ENCODE peak calls at places on chromosomes 7 and 10, in four cellular contexts. One of them, this sample, is unnamed.

GRCh38 chr10:132114953-132115520 is 49.3 kb downstream of the JAKMIP3 start:
- DNase-seq in heart left ventricle: no peak
- DNase-seq in AG04450: no peak
- DNase-seq in lower leg skin: no peak
- DNase-seq in this sample: no peak

GRCh38 chr7:73850781-73851207 is 8.5 kb upstream of the METTL27 start:
- DNase-seq in heart left ventricle: no peak
- DNase-seq in AG04450: peak
- DNase-seq in lower leg skin: peak
- DNase-seq in this sample: peak

GRCh38 chr7:100483728-100484635 is at the start of gene NYAP1:
- DNase-seq in heart left ventricle: peak
- DNase-seq in AG04450: no peak
- DNase-seq in lower leg skin: no peak
- DNase-seq in this sample: no peak

GRCh38 chr7:102395620-102395957 is 574 bp upstream of the PRKRIP1 start:
- DNase-seq in heart left ventricle: no peak
- DNase-seq in AG04450: no peak
- DNase-seq in lower leg skin: no peak
- DNase-seq in this sample: no peak

GRCh38 chr10:29517352-29517923 is 117.3 kb downstream of the SVIL start:
- DNase-seq in heart left ventricle: no peak
- DNase-seq in AG04450: no peak
- DNase-seq in lower leg skin: no peak
- DNase-seq in this sample: no peak

GRCh38 chr10:24553051-24553612 is 170.6 kb downstream of the ARHGAP21 start:
- DNase-seq in heart left ventricle: no peak
- DNase-seq in AG04450: no peak
- DNase-seq in lower leg skin: no peak
- DNase-seq in this sample: no peak

GRCh38 chr10:125263551-125263950 is 103.2 kb upstream of the CTBP2 start:
- DNase-seq in heart left ventricle: no peak
- DNase-seq in AG04450: no peak
- DNase-seq in lower leg skin: no peak
- DNase-seq in this sample: no peak

GRCh38 chr10:102421645-102422585 is 1.3 kb downstream of the FBXL15 start:
- DNase-seq in heart left ventricle: no peak
- DNase-seq in AG04450: no peak
- DNase-seq in lower leg skin: no peak
- DNase-seq in this sample: no peak

GRCh38 chr7:149690688-149691446 is 82.5 kb downstream of the ZNF467 start:
- DNase-seq in heart left ventricle: no peak
- DNase-seq in AG04450: no peak
- DNase-seq in lower leg skin: no peak
- DNase-seq in this sample: peak

GRCh38 chr7:12619461-12620069 is 49.0 kb downstream of the SCIN start:
- DNase-seq in heart left ventricle: no peak
- DNase-seq in AG04450: no peak
- DNase-seq in lower leg skin: no peak
- DNase-seq in this sample: no peak

GRCh38 chr10:74983383-74983782 is 128.1 kb upstream of the SAMD8 start:
- DNase-seq in heart left ventricle: no peak
- DNase-seq in AG04450: no peak
- DNase-seq in lower leg skin: no peak
- DNase-seq in this sample: no peak

GRCh38 chr10:103711351-103711994 is 143.9 kb downstream of the SH3PXD2A start:
- DNase-seq in heart left ventricle: no peak
- DNase-seq in AG04450: no peak
- DNase-seq in lower leg skin: no peak
- DNase-seq in this sample: no peak

GRCh38 chr7:151415375-151416112 is 5.7 kb upstream of the WDR86 start:
- DNase-seq in heart left ventricle: no peak
- DNase-seq in AG04450: no peak
- DNase-seq in lower leg skin: no peak
- DNase-seq in this sample: no peak

GRCh38 chr10:114181971-114182370 is 2.8 kb downstream of the TDRD1 start:
- DNase-seq in heart left ventricle: peak
- DNase-seq in AG04450: no peak
- DNase-seq in lower leg skin: no peak
- DNase-seq in this sample: no peak

GRCh38 chr7:132245539-132245938 is 330.7 kb downstream of the PLXNA4 start:
- DNase-seq in heart left ventricle: no peak
- DNase-seq in AG04450: no peak
- DNase-seq in lower leg skin: no peak
- DNase-seq in this sample: no peak

GRCh38 chr7:31104361-31105255 is 52.5 kb downstream of the ADCYAP1R1 start:
- DNase-seq in heart left ventricle: no peak
- DNase-seq in AG04450: no peak
- DNase-seq in lower leg skin: no peak
- DNase-seq in this sample: no peak

GRCh38 chr7:151017953-151018420 is 6.3 kb downstream of the ATG9B start:
- DNase-seq in heart left ventricle: peak
- DNase-seq in AG04450: no peak
- DNase-seq in lower leg skin: no peak
- DNase-seq in this sample: no peak

GRCh38 chr7:150814328-150815001 is 13.9 kb downstream of the TMEM176A start:
- DNase-seq in heart left ventricle: no peak
- DNase-seq in AG04450: no peak
- DNase-seq in lower leg skin: no peak
- DNase-seq in this sample: no peak

GRCh38 chr7:131300572-131301466 is 26.9 kb upstream of the MKLN1 start:
- DNase-seq in heart left ventricle: peak
- DNase-seq in AG04450: no peak
- DNase-seq in lower leg skin: no peak
- DNase-seq in this sample: no peak

GRCh38 chr10:120972259-120972658 is 121.1 kb downstream of the WDR11 start:
- DNase-seq in heart left ventricle: no peak
- DNase-seq in AG04450: no peak
- DNase-seq in lower leg skin: no peak
- DNase-seq in this sample: no peak

GRCh38 chr7:139328375-139328774 is 12.8 kb upstream of the FMC1 start:
- DNase-seq in heart left ventricle: no peak
- DNase-seq in AG04450: peak
- DNase-seq in lower leg skin: no peak
- DNase-seq in this sample: peak

GRCh38 chr10:49512121-49512809 is 26.7 kb downstream of the ERCC6 start:
- DNase-seq in heart left ventricle: no peak
- DNase-seq in AG04450: no peak
- DNase-seq in lower leg skin: no peak
- DNase-seq in this sample: no peak

GRCh38 chr10:35640474-35640873 is 1.6 kb downstream of the FZD8 start:
- DNase-seq in heart left ventricle: peak
- DNase-seq in AG04450: peak
- DNase-seq in lower leg skin: peak
- DNase-seq in this sample: no peak

GRCh38 chr10:12656518-12657142 is 307.3 kb downstream of the CAMK1D start:
- DNase-seq in heart left ventricle: no peak
- DNase-seq in AG04450: peak
- DNase-seq in lower leg skin: no peak
- DNase-seq in this sample: peak

GRCh38 chr7:2321020-2321419 is 6.8 kb upstream of the SNX8 start:
- DNase-seq in heart left ventricle: no peak
- DNase-seq in AG04450: no peak
- DNase-seq in lower leg skin: no peak
- DNase-seq in this sample: no peak

GRCh38 chr7:46600340-46600739 is 679.3 kb upstream of the IGFBP3 start:
- DNase-seq in heart left ventricle: peak
- DNase-seq in AG04450: peak
- DNase-seq in lower leg skin: peak
- DNase-seq in this sample: peak

GRCh38 chr7:20532841-20533240 is 82.6 kb upstream of the ABCB5 start:
- DNase-seq in heart left ventricle: no peak
- DNase-seq in AG04450: no peak
- DNase-seq in lower leg skin: no peak
- DNase-seq in this sample: no peak

GRCh38 chr7:103764887-103765286 is 224.6 kb downstream of the RELN start:
- DNase-seq in heart left ventricle: no peak
- DNase-seq in AG04450: no peak
- DNase-seq in lower leg skin: no peak
- DNase-seq in this sample: no peak

GRCh38 chr10:109403551-109403950 is 519.8 kb downstream of the XPNPEP1 start:
- DNase-seq in heart left ventricle: no peak
- DNase-seq in AG04450: no peak
- DNase-seq in lower leg skin: no peak
- DNase-seq in this sample: no peak

GRCh38 chr10:102781921-102782542 is 38.3 kb downstream of the WBP1L start:
- DNase-seq in heart left ventricle: no peak
- DNase-seq in AG04450: no peak
- DNase-seq in lower leg skin: no peak
- DNase-seq in this sample: no peak

GRCh38 chr7:67387851-67388250 is 391.2 kb downstream of the TYW1 start:
- DNase-seq in heart left ventricle: no peak
- DNase-seq in AG04450: no peak
- DNase-seq in lower leg skin: no peak
- DNase-seq in this sample: no peak

GRCh38 chr10:89668391-89669180 is 23.5 kb upstream of the PANK1 start:
- DNase-seq in heart left ventricle: no peak
- DNase-seq in AG04450: no peak
- DNase-seq in lower leg skin: no peak
- DNase-seq in this sample: no peak

GRCh38 chr7:73827568-73828106 is 3.2 kb upstream of the CLDN4 start:
- DNase-seq in heart left ventricle: peak
- DNase-seq in AG04450: no peak
- DNase-seq in lower leg skin: no peak
- DNase-seq in this sample: no peak

GRCh38 chr7:149071641-149072437 is 18.7 kb downstream of the ZNF786 start:
- DNase-seq in heart left ventricle: peak
- DNase-seq in AG04450: no peak
- DNase-seq in lower leg skin: no peak
- DNase-seq in this sample: no peak

GRCh38 chr10:50997461-50997860 is 76.8 kb upstream of the PRKG1 start:
- DNase-seq in heart left ventricle: no peak
- DNase-seq in AG04450: no peak
- DNase-seq in lower leg skin: no peak
- DNase-seq in this sample: no peak

GRCh38 chr7:156673454-156673853 is 32.9 kb downstream of the RNF32 start:
- DNase-seq in heart left ventricle: no peak
- DNase-seq in AG04450: no peak
- DNase-seq in lower leg skin: no peak
- DNase-seq in this sample: no peak

DNA sequence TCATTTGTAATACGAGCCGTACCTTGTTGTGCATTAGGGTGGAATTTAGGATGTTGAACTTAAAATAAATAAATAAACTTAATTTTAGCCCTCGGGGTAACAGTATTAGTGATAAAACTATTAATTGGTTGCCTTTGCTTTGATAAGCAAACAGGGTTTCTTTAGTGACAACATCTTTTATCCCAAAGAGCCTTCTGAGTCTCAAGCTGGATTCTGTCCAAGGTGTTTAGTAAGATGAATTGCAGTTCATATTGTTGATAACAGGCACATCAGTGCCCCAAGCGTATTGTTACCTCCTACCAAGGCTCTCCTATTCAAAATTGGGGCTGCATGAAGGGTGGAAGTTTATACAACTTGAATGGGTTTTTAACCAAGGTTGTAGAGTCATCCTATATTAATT is 144.4 kb upstream of the CELF2 start:
- DNase-seq in heart left ventricle: no peak
- DNase-seq in AG04450: no peak
- DNase-seq in lower leg skin: no peak
- DNase-seq in this sample: no peak
- TF ChIP-seq CTCF in heart left ventricle: no peak
- TF ChIP-seq CTCF in AG04450: no peak
- TF ChIP-seq CTCF in lower leg skin: no peak
- TF ChIP-seq CTCF in this sample: no peak

DNA sequence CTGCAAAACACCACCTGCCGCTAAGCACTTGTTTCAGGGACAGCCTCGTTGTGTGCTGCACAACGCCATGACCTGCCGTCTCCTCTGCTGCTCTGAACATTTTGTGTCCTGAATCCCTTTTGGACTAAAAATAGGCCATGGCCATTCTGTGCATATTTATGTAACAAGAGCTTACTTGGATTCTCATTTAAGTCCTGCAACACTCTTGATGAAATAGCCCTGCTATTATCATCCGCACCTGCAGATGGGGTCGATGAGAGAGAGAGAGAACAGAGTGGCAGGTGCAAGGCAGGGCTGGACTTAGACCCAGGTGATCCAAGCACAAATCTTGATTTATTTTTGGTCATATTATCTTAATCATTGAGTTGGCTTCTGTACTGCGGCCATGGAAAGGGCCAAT is 121.2 kb upstream of the PRKCQ start:
- DNase-seq in heart left ventricle: no peak
- DNase-seq in AG04450: no peak
- DNase-seq in lower leg skin: no peak
- DNase-seq in this sample: no peak
- TF ChIP-seq CTCF in heart left ventricle: no peak
- TF ChIP-seq CTCF in AG04450: no peak
- TF ChIP-seq CTCF in lower leg skin: no peak
- TF ChIP-seq CTCF in this sample: peak

GRCh38 chr10:59536576-59537014 is 173.1 kb downstream of the SLC16A9 start:
- DNase-seq in heart left ventricle: peak
- DNase-seq in AG04450: peak
- DNase-seq in lower leg skin: no peak
- DNase-seq in this sample: peak
- TF ChIP-seq CTCF in heart left ventricle: no peak
- TF ChIP-seq CTCF in AG04450: no peak
- TF ChIP-seq CTCF in lower leg skin: no peak
- TF ChIP-seq CTCF in this sample: no peak

GRCh38 chr7:38318803-38319416 is 45.5 kb upstream of the TARP start:
- DNase-seq in heart left ventricle: no peak
- DNase-seq in AG04450: peak
- DNase-seq in lower leg skin: no peak
- DNase-seq in this sample: peak
- TF ChIP-seq CTCF in heart left ventricle: peak
- TF ChIP-seq CTCF in AG04450: peak
- TF ChIP-seq CTCF in lower leg skin: no peak
- TF ChIP-seq CTCF in this sample: peak

This sample was measured in HFF-Myc.